ENCODE peak calls at places on chromosomes 11 and 22, in seven cellular contexts. One of them, this sample, is unnamed.

GRCh38 chr22:50603511-50604255 is 3.1 kb downstream of the MAPK8IP2 start:
- DNase-seq in HT1080: no peak
- DNase-seq in T-cell: no peak
- DNase-seq in WTC11: no peak
- DNase-seq in NCI-H345: no peak
- DNase-seq in fibroblast of gingiva: no peak
- DNase-seq in NCI-H526 treated with DMSO at 0.1 percent for 48 hours: no peak
- DNase-seq in this sample: no peak

GRCh38 chr11:118522571-118523072 is 4.7 kb upstream of the TTC36 start:
- DNase-seq in HT1080: peak; percentile 38
- DNase-seq in T-cell: no peak
- DNase-seq in WTC11: peak; percentile 51
- DNase-seq in NCI-H345: no peak
- DNase-seq in fibroblast of gingiva: peak; percentile 12
- DNase-seq in NCI-H526 treated with DMSO at 0.1 percent for 48 hours: peak; percentile 57
- DNase-seq in this sample: no peak

GRCh38 chr11:127926721-127927120 is 660.6 kb downstream of the ETS1 start:
- DNase-seq in HT1080: no peak
- DNase-seq in T-cell: no peak
- DNase-seq in WTC11: no peak
- DNase-seq in NCI-H345: peak; percentile 36
- DNase-seq in fibroblast of gingiva: no peak
- DNase-seq in NCI-H526 treated with DMSO at 0.1 percent for 48 hours: no peak
- DNase-seq in this sample: no peak

GRCh38 chr22:23061471-23062280 is 8.6 kb upstream of the GNAZ start:
- DNase-seq in HT1080: no peak
- DNase-seq in T-cell: no peak
- DNase-seq in WTC11: peak; percentile 5
- DNase-seq in NCI-H345: no peak
- DNase-seq in fibroblast of gingiva: no peak
- DNase-seq in NCI-H526 treated with DMSO at 0.1 percent for 48 hours: no peak
- DNase-seq in this sample: peak; percentile 75

GRCh38 chr11:69155302-69156198 is at the start of gene SMIM38:
- DNase-seq in HT1080: no peak
- DNase-seq in T-cell: no peak
- DNase-seq in WTC11: no peak
- DNase-seq in NCI-H345: no peak
- DNase-seq in fibroblast of gingiva: no peak
- DNase-seq in NCI-H526 treated with DMSO at 0.1 percent for 48 hours: no peak
- DNase-seq in this sample: peak; percentile 82

GRCh38 chr11:10522921-10523320 is 18.1 kb downstream of the RNF141 start:
- DNase-seq in HT1080: no peak
- DNase-seq in T-cell: no peak
- DNase-seq in WTC11: no peak
- DNase-seq in NCI-H345: no peak
- DNase-seq in fibroblast of gingiva: no peak
- DNase-seq in NCI-H526 treated with DMSO at 0.1 percent for 48 hours: no peak
- DNase-seq in this sample: no peak

GRCh38 chr11:35035894-35036408 is 103.0 kb upstream of the CD44 start:
- DNase-seq in HT1080: peak; percentile 96
- DNase-seq in T-cell: no peak
- DNase-seq in WTC11: no peak
- DNase-seq in NCI-H345: no peak
- DNase-seq in fibroblast of gingiva: peak; percentile 93
- DNase-seq in NCI-H526 treated with DMSO at 0.1 percent for 48 hours: no peak
- DNase-seq in this sample: no peak

GRCh38 chr11:132062031-132062430 is 691.6 kb downstream of the NTM start:
- DNase-seq in HT1080: no peak
- DNase-seq in T-cell: no peak
- DNase-seq in WTC11: no peak
- DNase-seq in NCI-H345: no peak
- DNase-seq in fibroblast of gingiva: no peak
- DNase-seq in NCI-H526 treated with DMSO at 0.1 percent for 48 hours: no peak
- DNase-seq in this sample: no peak

GRCh38 chr11:65043881-65044501 is 3.0 kb downstream of the SAC3D1 start:
- DNase-seq in HT1080: no peak
- DNase-seq in T-cell: no peak
- DNase-seq in WTC11: no peak
- DNase-seq in NCI-H345: no peak
- DNase-seq in fibroblast of gingiva: peak; percentile 48
- DNase-seq in NCI-H526 treated with DMSO at 0.1 percent for 48 hours: no peak
- DNase-seq in this sample: no peak

GRCh38 chr11:9160166-9160565 is 68.8 kb upstream of the SCUBE2 start:
- DNase-seq in HT1080: peak; percentile 15
- DNase-seq in T-cell: no peak
- DNase-seq in WTC11: no peak
- DNase-seq in NCI-H345: no peak
- DNase-seq in fibroblast of gingiva: peak; percentile 50
- DNase-seq in NCI-H526 treated with DMSO at 0.1 percent for 48 hours: no peak
- DNase-seq in this sample: no peak

GRCh38 chr11:34242037-34242625 is 115.7 kb downstream of the ABTB2 start:
- DNase-seq in HT1080: peak; percentile 68
- DNase-seq in T-cell: no peak
- DNase-seq in WTC11: no peak
- DNase-seq in NCI-H345: no peak
- DNase-seq in fibroblast of gingiva: no peak
- DNase-seq in NCI-H526 treated with DMSO at 0.1 percent for 48 hours: no peak
- DNase-seq in this sample: no peak

GRCh38 chr22:36985490-36985889 is 33.8 kb downstream of the TST start:
- DNase-seq in HT1080: no peak
- DNase-seq in T-cell: no peak
- DNase-seq in WTC11: no peak
- DNase-seq in NCI-H345: no peak
- DNase-seq in fibroblast of gingiva: no peak
- DNase-seq in NCI-H526 treated with DMSO at 0.1 percent for 48 hours: no peak
- DNase-seq in this sample: no peak

GRCh38 chr11:66639066-66639813 is 737 bp downstream of the RBM4 start:
- DNase-seq in HT1080: peak; percentile 19
- DNase-seq in T-cell: no peak
- DNase-seq in WTC11: no peak
- DNase-seq in NCI-H345: no peak
- DNase-seq in fibroblast of gingiva: peak; percentile 28
- DNase-seq in NCI-H526 treated with DMSO at 0.1 percent for 48 hours: no peak
- DNase-seq in this sample: no peak

GRCh38 chr11:65214212-65214845 is 32.6 kb downstream of the CAPN1 start:
- DNase-seq in HT1080: no peak
- DNase-seq in T-cell: no peak
- DNase-seq in WTC11: no peak
- DNase-seq in NCI-H345: no peak
- DNase-seq in fibroblast of gingiva: no peak
- DNase-seq in NCI-H526 treated with DMSO at 0.1 percent for 48 hours: no peak
- DNase-seq in this sample: no peak

GRCh38 chr11:64088159-64089026 is 52.7 kb downstream of the FLRT1 start:
- DNase-seq in HT1080: no peak
- DNase-seq in T-cell: no peak
- DNase-seq in WTC11: peak; percentile 79
- DNase-seq in NCI-H345: peak; percentile 17
- DNase-seq in fibroblast of gingiva: no peak
- DNase-seq in NCI-H526 treated with DMSO at 0.1 percent for 48 hours: peak; percentile 33
- DNase-seq in this sample: no peak

GRCh38 chr11:90192869-90193582 is 29.8 kb downstream of the CHORDC1 start:
- DNase-seq in HT1080: no peak
- DNase-seq in T-cell: no peak
- DNase-seq in WTC11: no peak
- DNase-seq in NCI-H345: no peak
- DNase-seq in fibroblast of gingiva: no peak
- DNase-seq in NCI-H526 treated with DMSO at 0.1 percent for 48 hours: no peak
- DNase-seq in this sample: no peak

GRCh38 chr11:64250875-64251721 is at the start of gene PLCB3:
- DNase-seq in HT1080: peak; percentile 23
- DNase-seq in T-cell: peak; percentile 42
- DNase-seq in WTC11: peak; percentile 78
- DNase-seq in NCI-H345: peak; percentile 53
- DNase-seq in fibroblast of gingiva: peak; percentile 27
- DNase-seq in NCI-H526 treated with DMSO at 0.1 percent for 48 hours: no peak
- DNase-seq in this sample: no peak

GRCh38 chr11:120900642-120901041 is 123.3 kb upstream of the TBCEL start:
- DNase-seq in HT1080: no peak
- DNase-seq in T-cell: no peak
- DNase-seq in WTC11: no peak
- DNase-seq in NCI-H345: no peak
- DNase-seq in fibroblast of gingiva: no peak
- DNase-seq in NCI-H526 treated with DMSO at 0.1 percent for 48 hours: no peak
- DNase-seq in this sample: no peak

GRCh38 chr11:13183094-13183825 is 94.3 kb upstream of the BMAL1 start:
- DNase-seq in HT1080: peak; percentile 39
- DNase-seq in T-cell: no peak
- DNase-seq in WTC11: no peak
- DNase-seq in NCI-H345: peak; percentile 31
- DNase-seq in fibroblast of gingiva: peak; percentile 36
- DNase-seq in NCI-H526 treated with DMSO at 0.1 percent for 48 hours: peak; percentile 14
- DNase-seq in this sample: no peak

GRCh38 chr11:126914941-126915340 is 85.6 kb downstream of the KIRREL3 start:
- DNase-seq in HT1080: no peak
- DNase-seq in T-cell: no peak
- DNase-seq in WTC11: no peak
- DNase-seq in NCI-H345: no peak
- DNase-seq in fibroblast of gingiva: no peak
- DNase-seq in NCI-H526 treated with DMSO at 0.1 percent for 48 hours: no peak
- DNase-seq in this sample: no peak

GRCh38 chr11:72460091-72460647 is 25.8 kb upstream of the CLPB start:
- DNase-seq in HT1080: no peak
- DNase-seq in T-cell: no peak
- DNase-seq in WTC11: no peak
- DNase-seq in NCI-H345: no peak
- DNase-seq in fibroblast of gingiva: no peak
- DNase-seq in NCI-H526 treated with DMSO at 0.1 percent for 48 hours: no peak
- DNase-seq in this sample: no peak

GRCh38 chr22:45336971-45337431 is 27.3 kb downstream of the FAM118A start:
- DNase-seq in HT1080: no peak
- DNase-seq in T-cell: peak; percentile 16
- DNase-seq in WTC11: no peak
- DNase-seq in NCI-H345: no peak
- DNase-seq in fibroblast of gingiva: peak; percentile 48
- DNase-seq in NCI-H526 treated with DMSO at 0.1 percent for 48 hours: no peak
- DNase-seq in this sample: peak; percentile 87

GRCh38 chr22:32827061-32827602 is 25.6 kb downstream of the TIMP3 start:
- DNase-seq in HT1080: no peak
- DNase-seq in T-cell: no peak
- DNase-seq in WTC11: no peak
- DNase-seq in NCI-H345: no peak
- DNase-seq in fibroblast of gingiva: no peak
- DNase-seq in NCI-H526 treated with DMSO at 0.1 percent for 48 hours: no peak
- DNase-seq in this sample: no peak

GRCh38 chr22:44972363-44973083 is 37.3 kb downstream of the PHF21B start:
- DNase-seq in HT1080: peak; percentile 13
- DNase-seq in T-cell: no peak
- DNase-seq in WTC11: no peak
- DNase-seq in NCI-H345: peak; percentile 26
- DNase-seq in fibroblast of gingiva: no peak
- DNase-seq in NCI-H526 treated with DMSO at 0.1 percent for 48 hours: no peak
- DNase-seq in this sample: no peak

GRCh38 chr11:47514825-47515647 is 37.9 kb downstream of the CELF1 start:
- DNase-seq in HT1080: peak; percentile 84
- DNase-seq in T-cell: no peak
- DNase-seq in WTC11: no peak
- DNase-seq in NCI-H345: no peak
- DNase-seq in fibroblast of gingiva: peak; percentile 56
- DNase-seq in NCI-H526 treated with DMSO at 0.1 percent for 48 hours: no peak
- DNase-seq in this sample: no peak

GRCh38 chr11:8672346-8672745 is 10.1 kb downstream of the TRIM66 start:
- DNase-seq in HT1080: no peak
- DNase-seq in T-cell: no peak
- DNase-seq in WTC11: no peak
- DNase-seq in NCI-H345: no peak
- DNase-seq in fibroblast of gingiva: no peak
- DNase-seq in NCI-H526 treated with DMSO at 0.1 percent for 48 hours: no peak
- DNase-seq in this sample: no peak

GRCh38 chr11:119572481-119573424 is 149.8 kb upstream of the THY1 start:
- DNase-seq in HT1080: no peak
- DNase-seq in T-cell: no peak
- DNase-seq in WTC11: peak; percentile 36
- DNase-seq in NCI-H345: no peak
- DNase-seq in fibroblast of gingiva: no peak
- DNase-seq in NCI-H526 treated with DMSO at 0.1 percent for 48 hours: no peak
- DNase-seq in this sample: no peak

GRCh38 chr11:122253541-122254317 is 137.7 kb upstream of the BLID start:
- DNase-seq in HT1080: no peak
- DNase-seq in T-cell: no peak
- DNase-seq in WTC11: no peak
- DNase-seq in NCI-H345: no peak
- DNase-seq in fibroblast of gingiva: peak; percentile 7
- DNase-seq in NCI-H526 treated with DMSO at 0.1 percent for 48 hours: no peak
- DNase-seq in this sample: no peak

GRCh38 chr11:81772161-81772560 is 961.5 kb downstream of the FAM181B start:
- DNase-seq in HT1080: peak; percentile 28
- DNase-seq in T-cell: no peak
- DNase-seq in WTC11: no peak
- DNase-seq in NCI-H345: no peak
- DNase-seq in fibroblast of gingiva: peak; percentile 12
- DNase-seq in NCI-H526 treated with DMSO at 0.1 percent for 48 hours: no peak
- DNase-seq in this sample: no peak

GRCh38 chr11:8068605-8069221 is 12.3 kb upstream of the TUB start:
- DNase-seq in HT1080: peak; percentile 72
- DNase-seq in T-cell: no peak
- DNase-seq in WTC11: no peak
- DNase-seq in NCI-H345: peak; percentile 16
- DNase-seq in fibroblast of gingiva: peak; percentile 49
- DNase-seq in NCI-H526 treated with DMSO at 0.1 percent for 48 hours: no peak
- DNase-seq in this sample: peak; percentile 87

This sample was measured in mesenteric fat pad.